ENCODE peak calls at places on chromosomes 13 and 19, in ten cellular contexts. One of them, this sample, is unnamed. For H3K27me3, the result is how much of the 10 kb centered on the place peaks cover.

GRCh38 chr13:76148926-76149325 is 512.8 kb downstream of the LMO7 start:
- DNase-seq in IMR-90: peak
- DNase-seq in cardiac muscle cell: peak
- DNase-seq in pancreas: no peak
- DNase-seq in AG04450: peak
- DNase-seq in heart left ventricle: no peak
- DNase-seq in CD8-positive, alpha-beta T cell: no peak
- DNase-seq in body of pancreas: no peak
- DNase-seq in SK-N-SH: no peak
- DNase-seq in heart right ventricle: no peak
- DNase-seq in this sample: no peak

GRCh38 chr13:42497798-42498197 is 76.2 kb upstream of the TNFSF11 start:
- DNase-seq in IMR-90: peak
- DNase-seq in cardiac muscle cell: peak
- DNase-seq in pancreas: no peak
- DNase-seq in AG04450: no peak
- DNase-seq in heart left ventricle: no peak
- DNase-seq in CD8-positive, alpha-beta T cell: no peak
- DNase-seq in body of pancreas: no peak
- DNase-seq in SK-N-SH: no peak
- DNase-seq in heart right ventricle: no peak
- DNase-seq in this sample: no peak

GRCh38 chr13:74778087-74778486 is 643.9 kb upstream of the KLF12 start:
- DNase-seq in IMR-90: no peak
- DNase-seq in cardiac muscle cell: no peak
- DNase-seq in pancreas: no peak
- DNase-seq in AG04450: no peak
- DNase-seq in heart left ventricle: no peak
- DNase-seq in CD8-positive, alpha-beta T cell: no peak
- DNase-seq in body of pancreas: no peak
- DNase-seq in SK-N-SH: no peak
- DNase-seq in heart right ventricle: no peak
- DNase-seq in this sample: no peak

GRCh38 chr19:19214892-19215291 is 3.1 kb downstream of the NCAN start:
- DNase-seq in IMR-90: peak
- DNase-seq in cardiac muscle cell: peak
- DNase-seq in pancreas: no peak
- DNase-seq in AG04450: peak
- DNase-seq in heart left ventricle: no peak
- DNase-seq in CD8-positive, alpha-beta T cell: no peak
- DNase-seq in body of pancreas: peak
- DNase-seq in SK-N-SH: no peak
- DNase-seq in heart right ventricle: peak
- DNase-seq in this sample: no peak

GRCh38 chr13:29758591-29759114 is 91.8 kb downstream of the UBL3 start:
- DNase-seq in IMR-90: no peak
- DNase-seq in cardiac muscle cell: peak
- DNase-seq in pancreas: peak
- DNase-seq in AG04450: no peak
- DNase-seq in heart left ventricle: no peak
- DNase-seq in CD8-positive, alpha-beta T cell: peak
- DNase-seq in body of pancreas: no peak
- DNase-seq in SK-N-SH: no peak
- DNase-seq in heart right ventricle: no peak
- DNase-seq in this sample: no peak

GRCh38 chr13:29771247-29771646 is 79.2 kb downstream of the UBL3 start:
- DNase-seq in IMR-90: peak
- DNase-seq in cardiac muscle cell: peak
- DNase-seq in pancreas: no peak
- DNase-seq in AG04450: no peak
- DNase-seq in heart left ventricle: no peak
- DNase-seq in CD8-positive, alpha-beta T cell: no peak
- DNase-seq in body of pancreas: no peak
- DNase-seq in SK-N-SH: peak
- DNase-seq in heart right ventricle: no peak
- DNase-seq in this sample: no peak

GRCh38 chr19:40267601-40267997 is 17.5 kb downstream of the AKT2 start:
- DNase-seq in IMR-90: no peak
- DNase-seq in cardiac muscle cell: no peak
- DNase-seq in pancreas: no peak
- DNase-seq in AG04450: no peak
- DNase-seq in heart left ventricle: no peak
- DNase-seq in CD8-positive, alpha-beta T cell: no peak
- DNase-seq in body of pancreas: no peak
- DNase-seq in SK-N-SH: no peak
- DNase-seq in heart right ventricle: no peak
- DNase-seq in this sample: no peak

GRCh38 chr13:97141564-97142005 is 80.5 kb upstream of the MBNL2 start:
- DNase-seq in IMR-90: peak
- DNase-seq in cardiac muscle cell: peak
- DNase-seq in pancreas: peak
- DNase-seq in AG04450: peak
- DNase-seq in heart left ventricle: peak
- DNase-seq in CD8-positive, alpha-beta T cell: no peak
- DNase-seq in body of pancreas: peak
- DNase-seq in SK-N-SH: no peak
- DNase-seq in heart right ventricle: no peak
- DNase-seq in this sample: peak

GRCh38 chr19:8566855-8567254 is 10.4 kb downstream of the MYO1F start:
- DNase-seq in IMR-90: no peak
- DNase-seq in cardiac muscle cell: peak
- DNase-seq in pancreas: no peak
- DNase-seq in AG04450: no peak
- DNase-seq in heart left ventricle: no peak
- DNase-seq in CD8-positive, alpha-beta T cell: no peak
- DNase-seq in body of pancreas: no peak
- DNase-seq in SK-N-SH: no peak
- DNase-seq in heart right ventricle: no peak
- DNase-seq in this sample: no peak

GRCh38 chr13:48576448-48576993 is 43.6 kb upstream of the RCBTB2 start:
- DNase-seq in IMR-90: no peak
- DNase-seq in cardiac muscle cell: no peak
- DNase-seq in pancreas: no peak
- DNase-seq in AG04450: no peak
- DNase-seq in heart left ventricle: no peak
- DNase-seq in CD8-positive, alpha-beta T cell: no peak
- DNase-seq in body of pancreas: no peak
- DNase-seq in SK-N-SH: no peak
- DNase-seq in heart right ventricle: no peak
- DNase-seq in this sample: no peak

GRCh38 chr19:53868091-53868891 is 608 bp downstream of the MYADM start:
- DNase-seq in IMR-90: peak
- DNase-seq in cardiac muscle cell: peak
- DNase-seq in pancreas: peak
- DNase-seq in AG04450: no peak
- DNase-seq in heart left ventricle: peak
- DNase-seq in CD8-positive, alpha-beta T cell: no peak
- DNase-seq in body of pancreas: peak
- DNase-seq in SK-N-SH: peak
- DNase-seq in heart right ventricle: peak
- DNase-seq in this sample: peak

GRCh38 chr19:29662604-29663404 is 2.5 kb upstream of the PLEKHF1 start:
- DNase-seq in IMR-90: peak
- DNase-seq in cardiac muscle cell: peak
- DNase-seq in pancreas: peak
- DNase-seq in AG04450: peak
- DNase-seq in heart left ventricle: peak
- DNase-seq in CD8-positive, alpha-beta T cell: no peak
- DNase-seq in body of pancreas: peak
- DNase-seq in SK-N-SH: no peak
- DNase-seq in heart right ventricle: peak
- DNase-seq in this sample: no peak

GRCh38 chr13:108508263-108508662 is 121.1 kb upstream of the MYO16 start:
- DNase-seq in IMR-90: peak
- DNase-seq in cardiac muscle cell: peak
- DNase-seq in pancreas: no peak
- DNase-seq in AG04450: no peak
- DNase-seq in heart left ventricle: no peak
- DNase-seq in CD8-positive, alpha-beta T cell: no peak
- DNase-seq in body of pancreas: no peak
- DNase-seq in SK-N-SH: peak
- DNase-seq in heart right ventricle: no peak
- DNase-seq in this sample: no peak

GRCh38 chr13:40220299-40220935 is 446.0 kb downstream of the FOXO1 start:
- DNase-seq in IMR-90: no peak
- DNase-seq in cardiac muscle cell: peak
- DNase-seq in pancreas: no peak
- DNase-seq in AG04450: no peak
- DNase-seq in heart left ventricle: no peak
- DNase-seq in CD8-positive, alpha-beta T cell: no peak
- DNase-seq in body of pancreas: no peak
- DNase-seq in SK-N-SH: no peak
- DNase-seq in heart right ventricle: no peak
- DNase-seq in this sample: no peak
- H3K27me3 ChIP-seq in IMR-90: under half
- H3K27me3 ChIP-seq in cardiac muscle cell: under half
- H3K27me3 ChIP-seq in pancreas: under half
- H3K27me3 ChIP-seq in AG04450: under half
- H3K27me3 ChIP-seq in heart left ventricle: under half
- H3K27me3 ChIP-seq in CD8-positive, alpha-beta T cell: under half
- H3K27me3 ChIP-seq in body of pancreas: under half
- H3K27me3 ChIP-seq in SK-N-SH: under half
- H3K27me3 ChIP-seq in heart right ventricle: under half
- H3K27me3 ChIP-seq in this sample: under half

GRCh38 chr19:38263696-38264485 is 482 bp upstream of the SPINT2 start:
- DNase-seq in IMR-90: peak
- DNase-seq in cardiac muscle cell: peak
- DNase-seq in pancreas: peak
- DNase-seq in AG04450: no peak
- DNase-seq in heart left ventricle: peak
- DNase-seq in CD8-positive, alpha-beta T cell: peak
- DNase-seq in body of pancreas: peak
- DNase-seq in SK-N-SH: peak
- DNase-seq in heart right ventricle: no peak
- DNase-seq in this sample: no peak
- TF ChIP-seq CTCF in IMR-90: no peak
- TF ChIP-seq CTCF in cardiac muscle cell: no peak
- TF ChIP-seq CTCF in pancreas: no peak
- TF ChIP-seq CTCF in AG04450: no peak
- TF ChIP-seq CTCF in heart left ventricle: no peak
- TF ChIP-seq CTCF in CD8-positive, alpha-beta T cell: no peak
- TF ChIP-seq CTCF in body of pancreas: no peak
- TF ChIP-seq CTCF in SK-N-SH: no peak
- TF ChIP-seq CTCF in heart right ventricle: no peak
- TF ChIP-seq CTCF in this sample: no peak

GRCh38 chr13:64538711-64539110 is 2691.4 kb downstream of the PCDH9 start:
- DNase-seq in IMR-90: peak
- DNase-seq in cardiac muscle cell: no peak
- DNase-seq in pancreas: no peak
- DNase-seq in AG04450: no peak
- DNase-seq in heart left ventricle: no peak
- DNase-seq in CD8-positive, alpha-beta T cell: no peak
- DNase-seq in body of pancreas: no peak
- DNase-seq in SK-N-SH: no peak
- DNase-seq in heart right ventricle: no peak
- DNase-seq in this sample: no peak
- H3K27me3 ChIP-seq in IMR-90: under half
- H3K27me3 ChIP-seq in cardiac muscle cell: under half
- H3K27me3 ChIP-seq in pancreas: under half
- H3K27me3 ChIP-seq in AG04450: under half
- H3K27me3 ChIP-seq in heart left ventricle: under half
- H3K27me3 ChIP-seq in CD8-positive, alpha-beta T cell: under half
- H3K27me3 ChIP-seq in body of pancreas: under half
- H3K27me3 ChIP-seq in SK-N-SH: under half
- H3K27me3 ChIP-seq in heart right ventricle: under half
- H3K27me3 ChIP-seq in this sample: under half

DNA sequence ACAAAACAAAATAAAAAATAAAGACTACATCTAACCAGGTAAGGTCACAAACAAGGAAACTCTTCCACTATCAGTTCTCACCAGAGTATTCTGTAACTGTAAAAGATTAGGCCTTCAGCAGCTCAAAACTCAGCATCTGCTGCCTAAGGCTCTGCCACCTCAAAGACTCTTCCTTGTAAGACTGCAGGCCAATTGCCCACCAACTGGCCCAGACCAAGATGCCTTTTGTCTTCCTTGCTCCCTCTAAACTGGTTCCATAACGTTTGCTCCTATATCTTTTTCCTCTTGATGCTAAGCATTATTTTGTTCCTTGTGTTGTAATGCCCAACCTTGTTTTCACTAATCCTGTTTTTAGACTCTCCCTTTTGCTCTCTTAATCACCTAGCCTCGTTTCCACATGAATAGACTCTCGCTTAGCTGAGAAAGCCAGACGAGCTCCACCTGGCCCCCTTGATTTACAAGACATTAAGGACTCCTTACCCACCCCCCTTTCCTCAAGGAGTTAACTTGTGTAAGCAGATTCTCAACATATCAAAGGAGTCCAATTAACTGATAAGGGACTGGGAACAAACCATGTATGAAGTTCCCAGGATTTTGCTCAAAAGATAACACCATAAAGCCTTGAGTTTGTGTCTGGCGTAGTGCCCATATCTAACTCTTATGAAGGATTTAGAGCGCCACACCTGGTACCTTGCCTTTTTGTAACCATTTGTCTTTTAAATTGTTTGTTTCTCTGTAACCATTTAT is 1.5 kb downstream of the ZNF814 start:
- DNase-seq in IMR-90: no peak
- DNase-seq in cardiac muscle cell: peak
- DNase-seq in pancreas: no peak
- DNase-seq in AG04450: no peak
- DNase-seq in heart left ventricle: no peak
- DNase-seq in CD8-positive, alpha-beta T cell: no peak
- DNase-seq in body of pancreas: no peak
- DNase-seq in SK-N-SH: no peak
- DNase-seq in heart right ventricle: no peak
- DNase-seq in this sample: peak
- TF ChIP-seq CTCF in IMR-90: no peak
- TF ChIP-seq CTCF in cardiac muscle cell: no peak
- TF ChIP-seq CTCF in pancreas: no peak
- TF ChIP-seq CTCF in AG04450: no peak
- TF ChIP-seq CTCF in heart left ventricle: no peak
- TF ChIP-seq CTCF in CD8-positive, alpha-beta T cell: no peak
- TF ChIP-seq CTCF in body of pancreas: no peak
- TF ChIP-seq CTCF in SK-N-SH: no peak
- TF ChIP-seq CTCF in heart right ventricle: no peak
- TF ChIP-seq CTCF in this sample: no peak

This sample was measured in WERI-Rb-1.